ENCODE peak calls at places on chromosomes 11 and 22, in eight cellular contexts. P, T, G, I, M, R, N and S are unnamed samples. For H3K36me3, the result is how much of the 10 kb centered on the place peaks cover.

GRCh38 chr11:128525411-128526243 is 61.7 kb downstream of the ETS1 start:
- DNase-seq in N (peak), G (peak), P (no peak), I (peak), T (no peak), M (no peak), R (peak), S (peak)

GRCh38 chr22:39470462-39471335 is 13.9 kb downstream of the MGAT3 start:
- DNase-seq in N (no peak), R (no peak), T (no peak), P (no peak), I (no peak), G (no peak), M (no peak), S (peak)

GRCh38 chr22:50270302-50271010 is at the start of gene MAPK11:
- DNase-seq in R (peak), T (peak), G (peak), M (no peak), P (peak), I (peak), N (peak), S (peak)

GRCh38 chr11:126072141-126072741 is 9.6 kb upstream of the CDON start:
- DNase-seq in M (no peak), T (no peak), R (no peak), N (no peak), I (no peak), P (no peak), G (peak), S (no peak)

GRCh38 chr11:95269402-95269801 is 38.4 kb upstream of the SESN3 start:
- DNase-seq in T (no peak), N (no peak), I (no peak), P (no peak), R (no peak), M (no peak), G (no peak), S (no peak)

GRCh38 chr11:17771841-17772401 is 37.3 kb downstream of the KCNC1 start:
- DNase-seq in R (no peak), M (no peak), N (no peak), G (no peak), I (no peak), P (no peak), T (no peak), S (no peak)

GRCh38 chr11:70865356-70865755 is 387.0 kb downstream of the SHANK2 start:
- DNase-seq in T (no peak), N (no peak), G (no peak), I (no peak), P (no peak), R (no peak), M (no peak), S (no peak)

GRCh38 chr11:108512706-108513105 is 14.5 kb upstream of the POGLUT3 start:
- DNase-seq in M (no peak), I (no peak), P (no peak), G (no peak), T (no peak), N (no peak), R (no peak), S (no peak)

GRCh38 chr22:50473088-50473487 is 1.7 kb downstream of the SBF1 start:
- DNase-seq in I (peak), N (peak), G (peak), R (no peak), T (no peak), P (no peak), M (peak), S (peak)

GRCh38 chr22:17891427-17892167 is 117.3 kb upstream of the BID start:
- DNase-seq in M (no peak), T (peak), R (no peak), N (no peak), G (no peak), P (no peak), I (peak), S (peak)

GRCh38 chr11:18671246-18671645 is 27.3 kb upstream of the TMEM86A start:
- DNase-seq in T (no peak), G (peak), N (no peak), R (no peak), P (no peak), M (no peak), I (no peak), S (no peak)

GRCh38 chr22:24289138-24289537 is 18.5 kb downstream of the SPECC1L start:
- DNase-seq in I (no peak), M (no peak), N (peak), R (peak), G (peak), P (no peak), T (no peak), S (no peak)

GRCh38 chr22:48554893-48555552 is 1272.7 kb downstream of the BRD1 start:
- DNase-seq in R (no peak), I (peak), T (no peak), N (no peak), M (no peak), G (no peak), P (no peak), S (peak)

GRCh38 chr11:117662255-117662654 is 134.8 kb downstream of the DSCAML1 start:
- DNase-seq in P (no peak), M (no peak), T (no peak), I (no peak), R (no peak), N (no peak), G (no peak), S (no peak)

GRCh38 chr11:102081313-102081712 is 28.9 kb upstream of the YAP1 start:
- DNase-seq in I (no peak), G (no peak), T (no peak), M (no peak), R (no peak), P (no peak), N (peak), S (no peak)

GRCh38 chr11:30310623-30311022 is 12.3 kb upstream of the ARL14EP start:
- DNase-seq in R (no peak), T (no peak), N (no peak), M (no peak), I (no peak), P (no peak), G (no peak), S (no peak)

GRCh38 chr11:114815761-114816160 is 137.4 kb downstream of the NXPE2 start:
- DNase-seq in T (no peak), G (no peak), R (no peak), M (no peak), N (no peak), I (peak), P (no peak), S (no peak)

GRCh38 chr11:133809525-133810178 is 35.7 kb downstream of the SPATA19 start:
- DNase-seq in T (no peak), M (no peak), I (peak), R (no peak), P (no peak), G (no peak), N (no peak), S (no peak)

GRCh38 chr11:134678152-134678551 is 266.1 kb upstream of the B3GAT1 start:
- DNase-seq in M (no peak), R (no peak), I (no peak), G (no peak), T (no peak), N (no peak), P (no peak), S (no peak)

GRCh38 chr22:38148252-38148651 is 33.4 kb downstream of the PLA2G6 start:
- DNase-seq in T (no peak), P (no peak), G (peak), I (peak), N (peak), R (peak), M (peak), S (no peak)

GRCh38 chr11:75422248-75423231 is 10.5 kb downstream of the KLHL35 start:
- DNase-seq in R (no peak), I (no peak), G (no peak), T (no peak), M (no peak), N (no peak), P (no peak), S (peak)
- H3K4me3 ChIP-seq in R (no peak), I (no peak), G (no peak), T (no peak), M (no peak), N (no peak), P (no peak), S (no peak)

GRCh38 chr11:521179-521688 is 14.1 kb downstream of the HRAS start:
- DNase-seq in G (no peak), I (no peak), P (no peak), M (no peak), R (no peak), T (no peak), N (peak), S (no peak)
- H3K36me3 ChIP-seq in G (under half), I (under half), P (under half), M (under half), R (under half), T (under half), N (under half), S (under half)

DNA sequence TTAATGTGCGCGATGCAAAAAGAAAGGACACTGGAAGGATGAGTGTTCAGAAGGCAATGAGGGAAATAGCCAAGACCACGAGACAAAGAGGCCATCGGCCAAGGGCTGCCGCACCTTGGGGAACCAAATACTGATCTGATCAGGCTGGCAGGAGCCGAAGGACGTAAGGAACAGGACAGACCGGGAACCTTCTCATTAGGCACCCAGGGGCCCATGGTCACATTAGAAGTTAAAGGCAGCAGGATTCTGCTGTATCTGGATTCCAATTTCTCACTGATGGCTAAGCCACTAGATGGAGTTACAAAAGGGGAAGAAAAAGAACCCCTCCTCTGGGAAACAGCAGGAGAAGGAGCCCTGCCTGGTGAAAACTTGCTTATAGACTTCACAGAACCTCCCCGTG is 28.8 kb upstream of the CPT1A start:
- DNase-seq in G (no peak), P (no peak), R (no peak), I (no peak), M (no peak), T (no peak), N (peak), S (no peak)
- H3K4me3 ChIP-seq in G (no peak), P (peak), R (peak), I (no peak), M (peak), T (peak), N (peak), S (no peak)

GRCh38 chr11:119077839-119078238 is 6.8 kb upstream of the HMBS start:
- DNase-seq in R (no peak), I (no peak), G (no peak), T (no peak), N (no peak), M (no peak), P (no peak), S (no peak)

GRCh38 chr11:119081682-119082081 is 3.0 kb upstream of the HMBS start:
- DNase-seq in R (no peak), M (no peak), P (no peak), T (no peak), N (peak), G (no peak), I (no peak), S (no peak)

DNA sequence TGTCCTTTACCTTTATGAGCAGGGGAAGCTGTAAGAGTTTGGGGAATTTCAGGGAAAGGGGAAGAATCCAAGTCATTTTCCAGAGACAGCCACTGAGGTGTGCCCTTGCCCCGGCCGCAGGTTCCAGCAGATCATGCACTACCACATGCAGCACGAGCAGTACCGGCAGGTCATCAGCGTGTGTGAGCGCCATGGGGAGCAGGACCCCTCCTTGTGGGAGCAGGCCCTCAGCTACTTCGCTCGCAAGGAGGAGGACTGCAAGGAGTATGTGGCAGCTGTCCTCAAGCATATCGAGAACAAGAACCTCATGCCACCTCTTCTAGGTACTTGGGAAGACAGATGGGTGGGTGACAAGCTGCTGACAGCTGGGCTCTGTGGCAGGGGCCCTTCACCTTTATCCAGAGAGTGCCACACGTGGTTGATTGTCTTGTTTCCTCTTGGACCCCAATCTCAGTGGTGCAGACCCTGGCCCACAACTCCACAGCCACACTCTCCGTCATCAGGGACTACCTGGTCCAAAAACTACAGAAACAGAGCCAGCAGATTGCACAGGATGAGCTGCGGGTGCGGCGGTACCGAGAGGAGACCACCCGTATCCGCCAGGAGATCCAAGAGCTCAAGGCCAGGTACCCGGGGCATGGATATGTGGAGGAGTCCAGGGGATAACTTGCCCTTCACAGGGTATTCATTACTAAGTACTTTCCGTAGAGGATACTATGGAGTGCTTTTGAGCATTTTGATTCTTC is 5.8 kb upstream of the HMBS start:
- DNase-seq in R (no peak), P (no peak), M (no peak), I (no peak), G (no peak), N (no peak), T (no peak), S (no peak)
- H3K36me3 ChIP-seq in R (under half), P (under half), M (under half), I (half or more), G (under half), N (under half), T (half or more), S (under half)

GRCh38 chr11:28566643-28567042 is 458.5 kb downstream of the METTL15 start:
- DNase-seq in R (peak), I (peak), G (peak), N (peak), T (peak), P (peak), M (peak), S (peak)
- H3K4me3 ChIP-seq in R (peak), I (peak), G (peak), N (peak), T (peak), P (no peak), M (no peak), S (no peak)

DNA sequence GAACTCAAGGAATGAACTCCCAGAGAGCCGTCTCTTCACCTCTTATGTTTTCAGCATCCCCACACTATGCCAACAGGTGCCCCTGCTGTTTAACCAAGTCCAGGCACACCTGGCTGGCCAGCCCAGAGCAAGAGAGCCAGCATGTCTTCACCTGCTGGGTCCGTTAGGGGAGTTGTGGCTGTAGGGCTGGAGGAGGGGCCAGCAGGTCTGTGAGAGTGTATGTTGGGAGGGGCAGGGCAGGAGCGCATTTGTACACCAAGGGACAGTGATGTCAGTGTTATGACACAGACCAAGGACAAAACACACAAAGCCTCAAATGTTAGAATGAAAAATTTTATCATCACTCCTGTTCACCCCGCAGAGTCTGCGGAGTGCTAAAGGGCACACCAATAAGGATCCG is 5.8 kb downstream of the PATZ1 start:
- DNase-seq in I (no peak), G (no peak), M (no peak), T (no peak), P (no peak), R (no peak), N (no peak), S (no peak)
- H3K36me3 ChIP-seq in I (half or more), G (under half), M (under half), T (half or more), P (half or more), R (under half), N (under half), S (under half)

GRCh38 chr11:58525037-58525614 is 17.2 kb upstream of the OR5B21 start:
- DNase-seq in N (no peak), R (no peak), I (no peak), G (no peak), T (no peak), M (no peak), P (no peak), S (no peak)
- H3K4me3 ChIP-seq in N (no peak), R (no peak), I (no peak), G (no peak), T (no peak), M (no peak), P (no peak), S (no peak)